ENCODE peak calls at places on chromosomes 3 and 15, in nine cellular contexts. S, K, N, O, C, E, P, I and L are unnamed samples.

GRCh38 chr15:70260096-70260495 is 162.4 kb upstream of the TLE3 start:
- DNase-seq in S (no peak), K (no peak), N (no peak), O (no peak), C (no peak), E (no peak), P (no peak), I (no peak), L (no peak)

GRCh38 chr3:16309558-16309957 is 44.5 kb downstream of the OXNAD1 start:
- DNase-seq in S (no peak), K (no peak), N (no peak), O (no peak), C (no peak), E (no peak), P (no peak), I (no peak), L (no peak)

GRCh38 chr15:69499521-69500201 is 47.0 kb downstream of the RPLP1 start:
- DNase-seq in S (no peak), K (no peak), N (no peak), O (no peak), C (no peak), E (no peak), P (no peak), I (no peak), L (no peak)

GRCh38 chr3:147688868-147689267 is 279.7 kb downstream of the ZIC1 start:
- DNase-seq in S (no peak), K (no peak), N (no peak), O (no peak), C (no peak), E (no peak), P (no peak), I (no peak), L (no peak)

GRCh38 chr3:72756900-72757299 is 91.3 kb downstream of the SHQ1 start:
- DNase-seq in S (no peak), K (no peak), N (no peak), O (no peak), C (no peak), E (no peak), P (no peak), I (no peak), L (no peak)

GRCh38 chr3:20039082-20039764 is 1.0 kb upstream of the KAT2B start:
- DNase-seq in S (no peak), K (no peak), N (no peak), O (no peak), C (no peak), E (no peak), P (no peak), I (no peak), L (no peak)

GRCh38 chr3:278300-279064 is 81.9 kb downstream of the CHL1 start:
- DNase-seq in S (no peak), K (no peak), N (no peak), O (no peak), C (no peak), E (no peak), P (no peak), I (peak; percentile 1), L (no peak)

GRCh38 chr3:17355591-17355990 is 386.8 kb downstream of the TBC1D5 start:
- DNase-seq in S (no peak), K (no peak), N (no peak), O (no peak), C (no peak), E (no peak), P (no peak), I (no peak), L (no peak)

GRCh38 chr15:95347846-95348245 is 982.7 kb upstream of the NR2F2 start:
- DNase-seq in S (no peak), K (no peak), N (no peak), O (no peak), C (no peak), E (no peak), P (no peak), I (no peak), L (no peak)

GRCh38 chr3:45980819-45981218 is 14.8 kb downstream of the FYCO1 start:
- DNase-seq in S (no peak), K (no peak), N (no peak), O (no peak), C (no peak), E (no peak), P (no peak), I (no peak), L (no peak)

GRCh38 chr15:84915011-84915958 is 30.8 kb downstream of the SLC28A1 start:
- DNase-seq in S (peak; percentile 58), K (peak; percentile 98), N (peak; percentile 95), O (peak; percentile 84), C (peak; percentile 70), E (peak; percentile 30), P (peak; percentile 71), I (peak; percentile 80), L (peak; percentile 94)

GRCh38 chr15:29668120-29668602 is 154.1 kb downstream of the TJP1 start:
- DNase-seq in S (no peak), K (peak; percentile 86), N (no peak), O (peak; percentile 71), C (peak; percentile 88), E (peak; percentile 85), P (peak; percentile 74), I (peak; percentile 84), L (no peak)

GRCh38 chr3:81743096-81744025 is 18.1 kb downstream of the GBE1 start:
- DNase-seq in S (no peak), K (peak; percentile 63), N (no peak), O (no peak), C (no peak), E (no peak), P (no peak), I (peak; percentile 24), L (no peak)

GRCh38 chr3:45988804-45989203 is 6.8 kb downstream of the FYCO1 start:
- DNase-seq in S (no peak), K (no peak), N (no peak), O (no peak), C (no peak), E (no peak), P (no peak), I (no peak), L (no peak)

GRCh38 chr3:161266731-161267150 is 45.6 kb downstream of the NMD3 start:
- DNase-seq in S (no peak), K (no peak), N (no peak), O (no peak), C (no peak), E (no peak), P (no peak), I (no peak), L (no peak)

GRCh38 chr3:160200328-160200727 is 24.9 kb upstream of the C3orf80 start:
- DNase-seq in S (no peak), K (no peak), N (no peak), O (no peak), C (no peak), E (no peak), P (no peak), I (no peak), L (no peak)

GRCh38 chr3:149448331-149448831 is 26.1 kb upstream of the TM4SF4 start:
- DNase-seq in S (no peak), K (no peak), N (no peak), O (no peak), C (no peak), E (no peak), P (no peak), I (no peak), L (no peak)

GRCh38 chr3:21752749-21753347 is 1.8 kb upstream of the ZNF385D start:
- DNase-seq in S (no peak), K (no peak), N (no peak), O (no peak), C (no peak), E (no peak), P (no peak), I (no peak), L (no peak)

GRCh38 chr3:195147649-195148121 is 123.3 kb downstream of the XXYLT1 start:
- DNase-seq in S (no peak), K (no peak), N (no peak), O (peak; percentile 76), C (peak; percentile 64), E (peak; percentile 83), P (no peak), I (peak; percentile 25), L (no peak)
- TF ChIP-seq POLR2A in S (no peak), K (no peak), N (no peak), O (no peak), C (no peak), E (no peak), P (no peak), I (no peak), L (no peak)

DNA sequence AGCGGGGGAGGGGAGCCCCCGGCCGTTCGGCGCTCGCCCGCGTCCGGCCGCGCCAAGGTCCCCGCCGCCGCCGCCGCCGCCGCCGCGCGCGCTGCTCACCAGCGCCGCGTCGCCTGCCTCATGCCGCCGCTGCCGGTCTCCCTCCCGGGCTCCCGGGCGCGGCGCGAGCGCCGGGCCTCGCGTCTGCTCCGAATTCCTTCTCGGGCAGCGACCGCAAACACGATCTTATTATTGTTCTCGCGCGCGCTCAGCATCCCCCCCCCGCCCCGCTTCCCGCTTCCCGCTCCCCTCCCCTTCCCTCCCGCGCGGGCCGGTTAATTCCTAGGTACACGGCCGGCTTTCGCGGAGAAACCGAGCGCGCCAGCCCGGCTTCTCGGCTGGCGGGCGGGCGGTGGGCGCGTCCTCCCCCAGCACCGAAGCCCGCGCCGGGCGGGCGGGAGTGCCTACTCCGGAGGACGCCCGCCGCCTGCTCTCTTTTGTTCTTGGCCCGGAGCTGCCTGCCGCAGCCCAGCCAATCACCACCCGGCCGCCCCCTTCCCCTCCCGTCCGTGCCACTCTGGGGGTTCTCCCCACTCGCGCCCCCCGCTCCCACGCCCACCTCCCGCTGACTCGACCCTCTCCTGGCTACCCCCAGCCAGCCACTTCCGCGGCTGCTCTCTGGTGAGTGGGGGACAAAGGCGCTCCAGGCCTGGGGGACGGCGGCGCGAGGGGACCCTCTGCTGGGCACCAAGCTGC is at the start of gene HDGFL3:
- DNase-seq in S (peak; percentile 76), K (peak; percentile 67), N (peak; percentile 42), O (peak; percentile 76), C (peak; percentile 32), E (peak; percentile 46), P (peak; percentile 35), I (peak; percentile 68), L (no peak)
- TF ChIP-seq POLR2A in S (no peak), K (peak; percentile 76), N (no peak), O (peak; percentile 38), C (no peak), E (no peak), P (no peak), I (no peak), L (no peak)

GRCh38 chr15:56972426-56972825 is 54.0 kb downstream of the TCF12 start:
- DNase-seq in S (no peak), K (no peak), N (no peak), O (no peak), C (no peak), E (no peak), P (no peak), I (no peak), L (no peak)
- TF ChIP-seq POLR2A in S (no peak), K (no peak), N (no peak), O (no peak), C (no peak), E (no peak), P (no peak), I (no peak), L (no peak)

DNA sequence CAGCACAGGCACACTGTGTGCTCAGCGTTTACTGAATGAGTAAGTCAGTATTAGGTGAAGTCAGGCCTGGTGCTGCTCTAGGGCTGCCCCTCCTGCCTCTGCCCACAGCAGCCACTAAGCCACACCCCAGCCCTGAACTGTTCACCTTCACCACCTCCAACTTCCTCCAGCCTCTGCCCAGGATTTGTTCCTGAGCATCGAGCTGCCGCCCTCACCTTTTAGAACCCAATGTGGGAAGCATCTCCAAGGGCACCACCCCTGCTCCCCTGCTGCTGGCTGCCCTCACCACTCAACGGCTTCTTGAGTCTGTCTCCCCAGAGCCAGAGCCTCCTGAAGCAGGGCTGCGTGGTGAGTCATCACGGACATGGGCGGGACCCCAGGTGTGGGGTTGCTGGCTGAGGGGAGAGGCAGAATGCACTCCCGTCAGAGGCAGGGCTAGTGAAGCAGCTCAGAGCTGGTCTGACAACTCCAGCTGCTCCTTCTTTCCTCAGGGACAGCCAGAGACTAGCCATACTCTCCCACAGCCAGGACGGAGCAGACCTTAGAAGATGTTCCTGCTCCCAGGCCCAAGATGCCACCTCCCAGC is 5.8 kb downstream of the HYAL2 start:
- DNase-seq in S (no peak), K (no peak), N (peak; percentile 90), O (no peak), C (peak; percentile 96), E (peak; percentile 87), P (peak; percentile 32), I (peak; percentile 91), L (peak; percentile 84)
- TF ChIP-seq POLR2A in S (no peak), K (no peak), N (no peak), O (no peak), C (no peak), E (no peak), P (no peak), I (peak; percentile 43), L (no peak)